ENCODE peak calls at places on chromosomes 6 and 20, in eight cellular contexts. J is transverse colon, C is ovary, K is right cardiac atrium, G is left ventricle myocardium inferior, D is SK-N-SH, I is heart right ventricle, L is adrenal gland. V is an unnamed sample. For H3K4me1, the result is how much of the 10 kb centered on the place peaks cover.

GRCh38 chr6:41187924-41188886 is 12.7 kb downstream of the TREML2 start:
- DNase-seq in L (no peak), K (no peak), C (no peak), G (no peak), D (no peak), J (no peak), I (no peak), V (peak)

GRCh38 chr6:7053125-7053784 is 54.5 kb upstream of the RREB1 start:
- DNase-seq in L (no peak), D (no peak), G (no peak), J (no peak), K (no peak), C (no peak), I (no peak), V (no peak)

GRCh38 chr20:10449270-10449669 is 14.2 kb downstream of the SLX4IP start:
- DNase-seq in C (no peak), I (no peak), J (no peak), G (no peak), L (no peak), K (no peak), D (no peak), V (no peak)

GRCh38 chr20:63682384-63683139 is 13.9 kb upstream of the TNFRSF6B start:
- DNase-seq in J (peak), K (peak), I (peak), D (no peak), L (peak), G (peak), C (peak), V (peak)

GRCh38 chr6:110513001-110513400 is 36.6 kb upstream of the SLC22A16 start:
- DNase-seq in L (no peak), C (no peak), K (no peak), D (no peak), J (no peak), I (no peak), G (no peak), V (no peak)

GRCh38 chr6:23343610-23344306 is 774.4 kb downstream of the HDGFL1 start:
- DNase-seq in J (no peak), L (no peak), I (no peak), D (no peak), C (no peak), G (no peak), K (no peak), V (no peak)

GRCh38 chr20:50366270-50367103 is 143.7 kb upstream of the PTPN1 start:
- DNase-seq in J (peak), D (peak), G (no peak), K (peak), C (peak), L (peak), I (peak), V (peak)

GRCh38 chr6:4351857-4352669 is 216.7 kb upstream of the ECI2 start:
- DNase-seq in D (peak), J (peak), G (peak), L (peak), C (peak), I (peak), K (peak), V (peak)

GRCh38 chr6:30260036-30260504 is 46.9 kb upstream of the TRIM26 start:
- DNase-seq in C (no peak), K (peak), J (no peak), I (no peak), D (no peak), G (no peak), L (no peak), V (no peak)

GRCh38 chr6:127793396-127793795 is 107.5 kb downstream of the THEMIS start:
- DNase-seq in L (no peak), I (no peak), C (no peak), J (no peak), G (no peak), K (no peak), D (no peak), V (no peak)

GRCh38 chr20:24798930-24799705 is 150.0 kb upstream of the CST7 start:
- DNase-seq in G (no peak), D (peak), K (no peak), J (no peak), C (no peak), I (no peak), L (no peak), V (no peak)

GRCh38 chr6:42766163-42766670 is 15.6 kb upstream of the BICRAL start:
- DNase-seq in D (no peak), C (no peak), I (no peak), G (no peak), L (no peak), J (no peak), K (no peak), V (no peak)

GRCh38 chr20:41049451-41049850 is 20.8 kb downstream of the TOP1 start:
- DNase-seq in L (no peak), I (no peak), J (no peak), C (no peak), K (no peak), D (no peak), G (no peak), V (no peak)
- H3K4me1 ChIP-seq in L (half or more), I (half or more), J (half or more), C (under half), K (under half), D (under half), G (half or more), V (under half)

GRCh38 chr6:45961125-45961524 is 54.5 kb downstream of the CLIC5 start:
- DNase-seq in J (no peak), I (no peak), K (no peak), D (no peak), C (no peak), L (no peak), G (no peak), V (no peak)
- H3K27ac ChIP-seq in J (no peak), I (peak), K (no peak), D (no peak), C (no peak), L (no peak), G (peak), V (peak)

GRCh38 chr6:15342114-15342513 is 96.2 kb downstream of the JARID2 start:
- DNase-seq in G (no peak), L (no peak), K (no peak), C (no peak), D (no peak), J (no peak), I (no peak), V (no peak)

GRCh38 chr6:15341311-15341710 is 95.4 kb downstream of the JARID2 start:
- DNase-seq in K (no peak), I (no peak), J (no peak), D (no peak), G (no peak), L (no peak), C (no peak), V (no peak)

GRCh38 chr6:15338462-15338861 is 92.6 kb downstream of the JARID2 start:
- DNase-seq in D (no peak), K (no peak), J (no peak), C (no peak), L (no peak), I (no peak), G (no peak), V (no peak)

GRCh38 chr6:15340105-15340601 is 94.3 kb downstream of the JARID2 start:
- DNase-seq in I (no peak), C (no peak), L (no peak), J (no peak), D (no peak), K (no peak), G (no peak), V (no peak)

GRCh38 chr6:15340775-15341174 is 94.9 kb downstream of the JARID2 start:
- DNase-seq in L (no peak), I (no peak), K (no peak), J (no peak), D (no peak), C (no peak), G (no peak), V (no peak)
- H3K4me1 ChIP-seq in L (under half), I (under half), K (under half), J (under half), D (under half), C (under half), G (half or more), V (under half)

GRCh38 chr6:165985281-165985925 is 182.2 kb downstream of the TBXT start:
- DNase-seq in C (no peak), I (no peak), J (no peak), K (no peak), L (no peak), D (no peak), G (no peak), V (no peak)
- H3K27ac ChIP-seq in C (peak), I (no peak), J (no peak), K (no peak), L (peak), D (no peak), G (no peak), V (no peak)

GRCh38 chr20:8226106-8226505 is 94.0 kb downstream of the PLCB1 start:
- DNase-seq in G (no peak), D (no peak), C (no peak), J (no peak), I (no peak), L (no peak), K (no peak), V (no peak)

GRCh38 chr20:8225658-8226057 is 93.6 kb downstream of the PLCB1 start:
- DNase-seq in K (no peak), J (no peak), L (no peak), D (no peak), G (no peak), I (no peak), C (no peak), V (no peak)

GRCh38 chr20:8229090-8229489 is 97.0 kb downstream of the PLCB1 start:
- DNase-seq in D (no peak), J (no peak), L (no peak), C (no peak), G (no peak), K (no peak), I (no peak), V (no peak)

GRCh38 chr20:8227293-8227692 is 95.2 kb downstream of the PLCB1 start:
- DNase-seq in L (no peak), K (peak), I (no peak), C (no peak), G (no peak), J (no peak), D (no peak), V (no peak)

DNA sequence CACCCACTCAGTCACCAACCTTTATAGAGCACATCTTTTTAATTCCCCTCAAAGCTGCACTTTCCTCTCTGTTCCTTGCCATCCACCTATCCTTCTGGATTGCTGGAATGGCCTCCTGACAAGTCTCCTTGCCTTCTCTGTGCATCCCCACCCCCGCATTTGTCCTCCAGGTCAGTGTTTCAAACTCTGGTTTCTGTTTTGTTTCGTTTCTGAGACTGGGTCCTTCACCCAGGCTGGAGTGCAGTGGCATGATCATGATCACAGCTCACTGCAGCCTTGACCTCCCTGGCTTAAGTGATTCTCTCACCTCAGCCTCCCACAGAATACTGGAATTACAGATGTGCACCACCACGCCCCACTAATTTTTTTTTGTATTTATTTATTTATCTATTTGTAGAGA is 96.2 kb downstream of the PLCB1 start:
- DNase-seq in J (no peak), L (peak), G (no peak), K (no peak), C (no peak), D (no peak), I (no peak), V (no peak)
- H3K4me1 ChIP-seq in J (under half), L (under half), G (under half), K (under half), C (under half), D (under half), I (under half), V (under half)

GRCh38 chr20:44720617-44720993 is 5.4 kb downstream of the CCN5 start:
- DNase-seq in D (peak), I (no peak), K (peak), C (no peak), G (no peak), L (peak), J (no peak), V (no peak)
- H3K27ac ChIP-seq in D (peak), I (peak), K (peak), C (peak), G (peak), L (peak), J (no peak), V (peak)

DNA sequence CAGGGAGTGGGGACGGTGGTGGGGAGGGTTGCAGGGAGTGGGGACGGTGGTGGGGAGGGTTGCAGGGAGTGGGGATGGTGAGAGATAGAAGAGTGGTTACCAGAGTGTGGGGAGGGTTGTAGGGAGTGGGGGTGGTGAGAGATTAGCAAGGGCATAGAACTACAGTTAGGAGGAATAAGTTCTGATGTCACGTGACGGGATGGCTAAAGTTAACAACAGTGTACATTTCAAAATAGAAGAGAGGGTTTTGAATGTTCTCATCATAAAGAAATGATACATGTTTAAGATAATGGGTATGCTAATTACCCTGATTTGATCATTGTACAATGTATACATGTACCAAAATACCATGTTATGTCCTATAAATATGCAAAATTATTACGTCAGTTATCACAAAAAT is 57.6 kb upstream of the FRMD1 start:
- DNase-seq in C (no peak), G (no peak), K (no peak), D (no peak), J (no peak), I (no peak), L (no peak), V (no peak)
- H3K4me1 ChIP-seq in C (under half), G (under half), K (under half), D (under half), J (under half), I (under half), L (under half), V (under half)

GRCh38 chr6:149231786-149232185 is 85.7 kb upstream of the TAB2 start:
- DNase-seq in D (no peak), K (no peak), G (no peak), J (no peak), I (no peak), L (no peak), C (peak), V (no peak)
- H3K27ac ChIP-seq in D (no peak), K (no peak), G (peak), J (peak), I (peak), L (no peak), C (no peak), V (no peak)

GRCh38 chr20:48730977-48731376 is 96.8 kb downstream of the PREX1 start:
- DNase-seq in I (no peak), C (no peak), J (no peak), G (no peak), L (no peak), K (no peak), D (no peak), V (no peak)
- H3K4me1 ChIP-seq in I (under half), C (under half), J (under half), G (under half), L (under half), K (under half), D (under half), V (under half)

GRCh38 chr6:9464583-9464982 is 950.3 kb downstream of the TFAP2A start:
- DNase-seq in K (no peak), J (no peak), D (no peak), C (no peak), I (no peak), G (no peak), L (no peak), V (no peak)

GRCh38 chr6:9463311-9463710 is 951.6 kb downstream of the TFAP2A start:
- DNase-seq in J (no peak), L (no peak), G (no peak), D (no peak), K (no peak), C (no peak), I (no peak), V (no peak)

GRCh38 chr6:9467746-9468145 is 947.1 kb downstream of the TFAP2A start:
- DNase-seq in G (no peak), L (no peak), D (no peak), J (no peak), I (no peak), C (no peak), K (no peak), V (no peak)
- H3K27ac ChIP-seq in G (no peak), L (no peak), D (no peak), J (no peak), I (no peak), C (no peak), K (no peak), V (no peak)